ENCODE peak calls at places on chromosomes 12 and 14, in five cellular contexts. G is dorsolateral prefrontal cortex, A is ovary, J is heart right ventricle, X is heart left ventricle. H is an unnamed sample.

GRCh38 chr12:27186240-27186839 is 57.7 kb upstream of the STK38L start:
- DNase-seq in G (no peak), A (no peak), J (no peak), X (no peak), H (no peak)

GRCh38 chr12:107976331-107976730 is 152.8 kb upstream of the WSCD2 start:
- DNase-seq in G (no peak), A (no peak), J (no peak), X (no peak), H (no peak)

GRCh38 chr12:57627504-57628279 is 5.3 kb downstream of the B4GALNT1 start:
- DNase-seq in G (no peak), A (no peak), J (no peak), X (no peak), H (no peak)

GRCh38 chr14:106845286-106846087 is 1319.1 kb downstream of the TMEM121 start:
- DNase-seq in G (no peak), A (peak; percentile 54), J (no peak), X (no peak), H (peak; percentile 80)

GRCh38 chr12:95304673-95305198 is 87.1 kb downstream of the VEZT start:
- DNase-seq in G (no peak), A (no peak), J (no peak), X (no peak), H (no peak)

GRCh38 chr14:76007852-76008251 is 22.3 kb downstream of the IFT43 start:
- DNase-seq in G (no peak), A (no peak), J (no peak), X (no peak), H (no peak)

GRCh38 chr12:77995436-77996167 is 164.9 kb downstream of the NAV3 start:
- DNase-seq in G (no peak), A (no peak), J (no peak), X (no peak), H (no peak)

GRCh38 chr12:6167327-6168280 is 32.6 kb upstream of the CD9 start:
- DNase-seq in G (no peak), A (no peak), J (peak; percentile 80), X (peak; percentile 42), H (no peak)

GRCh38 chr12:111442301-111443045 is 36.8 kb downstream of the SH2B3 start:
- DNase-seq in G (no peak), A (no peak), J (no peak), X (no peak), H (no peak)

GRCh38 chr14:79162833-79163232 is 992.7 kb downstream of the NRXN3 start:
- DNase-seq in G (no peak), A (no peak), J (no peak), X (no peak), H (no peak)

GRCh38 chr14:105502446-105503295 is 11.6 kb downstream of the TEDC1 start:
- DNase-seq in G (no peak), A (no peak), J (no peak), X (no peak), H (no peak)

GRCh38 chr12:21169878-21170472 is 39.0 kb downstream of the SLCO1B1 start:
- DNase-seq in G (no peak), A (no peak), J (no peak), X (no peak), H (peak; percentile 55)

GRCh38 chr14:89617471-89618291 is 200.6 kb upstream of the FOXN3 start:
- DNase-seq in G (no peak), A (no peak), J (peak; percentile 36), X (peak; percentile 32), H (no peak)

GRCh38 chr14:73886449-73887115 is at the start of gene ZNF410:
- DNase-seq in G (peak; percentile 76), A (peak; percentile 93), J (peak; percentile 93), X (peak; percentile 96), H (peak; percentile 77)

GRCh38 chr12:108021129-108021528 is 108.0 kb upstream of the WSCD2 start:
- DNase-seq in G (no peak), A (no peak), J (no peak), X (no peak), H (no peak)

GRCh38 chr12:68245071-68246021 is 8.1 kb downstream of the IL22 start:
- DNase-seq in G (no peak), A (peak; percentile 33), J (no peak), X (no peak), H (no peak)

GRCh38 chr14:94691658-94692029 is 78.3 kb downstream of the GSC start:
- DNase-seq in G (no peak), A (no peak), J (no peak), X (no peak), H (no peak)

GRCh38 chr14:81727243-81727642 is 193.6 kb upstream of the SEL1L start:
- DNase-seq in G (no peak), A (no peak), J (no peak), X (no peak), H (no peak)

GRCh38 chr14:92425101-92425500 is 88.5 kb upstream of the RIN3 start:
- DNase-seq in G (no peak), A (no peak), J (no peak), X (no peak), H (no peak)

GRCh38 chr14:100555436-100556067 is 31.7 kb downstream of the BEGAIN start:
- DNase-seq in G (no peak), A (no peak), J (no peak), X (no peak), H (no peak)

GRCh38 chr12:88298761-88299242 is 156.7 kb downstream of the TMTC3 start:
- DNase-seq in G (no peak), A (no peak), J (no peak), X (no peak), H (no peak)

GRCh38 chr12:107027304-107028053 is 40.5 kb upstream of the MTERF2 start:
- DNase-seq in G (no peak), A (no peak), J (peak; percentile 16), X (no peak), H (peak; percentile 59)

GRCh38 chr14:101705733-101706508 is 55.6 kb upstream of the PPP2R5C start:
- DNase-seq in G (no peak), A (peak; percentile 33), J (peak; percentile 59), X (peak; percentile 81), H (no peak)

GRCh38 chr12:124491310-124491709 is 76.1 kb downstream of the NCOR2 start:
- DNase-seq in G (no peak), A (no peak), J (no peak), X (no peak), H (no peak)

DNA sequence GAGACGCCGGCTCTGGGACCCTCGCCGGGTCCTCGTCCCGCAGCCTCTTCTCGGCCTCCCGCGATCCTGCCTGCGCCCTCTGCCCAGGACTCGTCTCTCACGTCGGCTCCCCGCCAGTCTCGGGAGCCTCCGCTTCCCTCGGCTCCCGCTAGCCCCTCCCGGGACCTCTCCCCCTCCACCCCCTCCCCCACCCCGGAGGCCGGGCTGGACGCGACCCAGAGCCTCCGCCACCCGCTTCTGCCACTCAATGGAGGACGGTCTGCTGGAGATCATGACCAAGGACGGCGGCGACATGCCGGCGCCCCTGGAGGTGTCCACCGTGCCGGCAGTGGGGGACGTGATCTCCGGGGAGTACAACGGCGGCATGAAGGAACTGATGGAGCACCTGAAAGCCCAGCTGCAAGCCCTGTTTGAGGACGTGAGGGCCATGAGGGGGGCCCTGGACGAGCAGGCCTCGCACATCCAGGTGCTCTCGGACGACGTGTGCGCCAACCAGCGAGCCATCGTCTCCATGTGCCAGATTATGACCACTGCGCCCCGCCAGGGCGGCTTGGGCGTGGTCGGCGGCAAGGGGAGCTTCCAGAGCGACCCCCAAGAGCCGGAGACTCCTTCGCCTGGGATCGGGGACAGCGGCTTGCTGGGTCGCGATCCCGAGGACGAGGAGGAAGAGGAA is 568 bp downstream of the CCDC184 start:
- DNase-seq in G (no peak), A (no peak), J (no peak), X (peak; percentile 29), H (no peak)
- H3K4me3 ChIP-seq in G (peak overlapping the region; percentile 67), A (peak overlapping the region; percentile 62), J (peak overlapping the region; percentile 48), X (peak overlapping the region; percentile 78), H (peak overlapping the region; percentile 86)

GRCh38 chr12:113333111-113333750 is 1.7 kb downstream of the SLC8B1 start:
- DNase-seq in G (no peak), A (no peak), J (no peak), X (no peak), H (no peak)
- H3K4me3 ChIP-seq in G (peak overlapping the region; percentile 26), A (peak overlapping the region; percentile 56), J (peak overlapping the region; percentile 70), X (peak overlapping the region; percentile 96), H (no peak overlapping the region)

GRCh38 chr12:25058619-25059018 is 109.7 kb upstream of the BCAT1 start:
- DNase-seq in G (no peak), A (no peak), J (no peak), X (no peak), H (no peak)
- H3K4me3 ChIP-seq in G (no peak overlapping the region), A (no peak overlapping the region), J (no peak overlapping the region), X (no peak overlapping the region), H (no peak overlapping the region)

DNA sequence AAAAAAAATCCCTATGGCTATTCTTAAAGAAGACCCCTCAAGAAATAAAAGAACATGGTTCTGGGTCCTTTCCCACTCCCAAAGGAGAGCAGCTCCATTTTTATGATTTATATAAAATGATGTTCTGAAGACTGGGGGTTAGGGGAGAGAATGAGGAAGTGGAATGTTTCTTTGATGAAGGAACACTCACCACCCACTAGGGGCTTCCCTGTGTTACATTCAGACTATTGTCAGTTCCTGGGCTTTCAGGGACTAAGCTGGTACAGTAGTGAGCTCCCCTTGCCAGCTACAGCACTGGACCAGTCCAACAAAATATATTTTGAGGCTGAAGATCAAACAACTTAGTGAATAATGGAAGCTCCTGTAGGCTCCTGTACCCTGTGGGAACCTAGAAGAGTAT is 98.9 kb downstream of the HMGA2 start:
- DNase-seq in G (no peak), A (no peak), J (no peak), X (no peak), H (no peak)
- H3K4me3 ChIP-seq in G (no peak overlapping the region), A (no peak overlapping the region), J (no peak overlapping the region), X (no peak overlapping the region), H (no peak overlapping the region)

DNA sequence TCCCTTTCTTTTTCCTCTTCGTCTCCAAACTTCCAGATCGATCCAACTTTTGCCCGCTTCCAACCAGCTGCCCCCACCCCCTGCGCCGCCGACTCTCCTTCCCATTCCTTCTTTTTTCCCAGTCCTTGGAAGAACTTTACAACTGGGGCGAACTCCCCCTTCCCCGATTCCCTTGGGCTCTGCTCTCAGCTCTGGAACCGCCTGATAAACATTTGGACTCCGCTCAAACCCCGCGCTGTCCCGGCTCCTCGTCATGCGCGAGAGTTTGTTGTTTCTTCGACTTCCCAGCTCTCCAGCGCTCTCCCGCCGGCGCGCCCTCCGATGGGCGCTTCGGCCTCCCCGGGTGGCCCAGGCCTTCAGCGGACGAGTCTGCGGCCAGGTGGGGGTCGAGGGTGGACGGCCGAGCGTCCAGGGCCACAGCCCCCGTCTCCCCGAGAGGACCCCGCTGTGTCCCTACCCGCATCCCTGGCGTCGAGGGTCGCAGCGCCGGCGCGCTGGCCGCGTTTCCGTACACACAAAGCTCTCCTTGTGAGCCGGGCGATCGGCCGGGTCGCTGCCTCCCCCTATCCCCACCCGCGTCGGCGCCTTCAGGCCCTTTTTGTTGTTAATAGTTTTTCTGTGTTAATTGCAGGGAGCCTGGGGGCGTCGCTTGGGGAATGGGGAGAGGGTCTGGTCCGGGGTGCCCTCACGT is 819 bp downstream of the MMP14 start:
- DNase-seq in G (no peak), A (peak; percentile 65), J (peak; percentile 81), X (peak; percentile 78), H (no peak)
- H3K4me3 ChIP-seq in G (peak overlapping the region; percentile 55), A (peak overlapping the region; percentile 96), J (peak overlapping the region; percentile 79), X (peak overlapping the region; percentile 82), H (no peak overlapping the region)

H was measured in Jurkat, Clone E6-1.